ENCODE peak calls at places on chromosome 5, in ten cellular contexts. O, J, I, B, P, F, D, S, H and T are unnamed samples.

GRCh38 chr5:168829922-168830417 is 250.8 kb upstream of the PANK3 start:
- DNase-seq in F (no peak), B (no peak), D (no peak), P (no peak), H (no peak), J (no peak), I (no peak), O (no peak), S (no peak), T (no peak)

GRCh38 chr5:79974896-79975295 is 16.2 kb downstream of the MTX3 start:
- DNase-seq in O (no peak), P (no peak), J (peak; percentile 20), D (no peak), H (no peak), F (no peak), I (no peak), S (no peak), B (no peak), T (no peak)

GRCh38 chr5:138503487-138504270 is 38.4 kb downstream of the EGR1 start:
- DNase-seq in B (peak; percentile 17), I (peak; percentile 76), J (peak; percentile 81), O (no peak), H (peak; percentile 76), F (peak; percentile 73), P (no peak), S (no peak), D (peak; percentile 69), T (peak; percentile 55)

GRCh38 chr5:64977779-64978178 is 209.0 kb downstream of the CWC27 start:
- DNase-seq in D (no peak), H (peak; percentile 92), I (no peak), F (no peak), O (no peak), P (no peak), S (no peak), J (no peak), B (no peak), T (no peak)

GRCh38 chr5:87850843-87851242 is 417.8 kb downstream of the TMEM161B start:
- DNase-seq in J (no peak), B (no peak), H (no peak), I (peak; percentile 97), P (no peak), O (no peak), D (no peak), S (no peak), F (no peak), T (peak; percentile 90)

GRCh38 chr5:34905564-34905963 is 9.7 kb downstream of the RAD1 start:
- DNase-seq in P (no peak), S (no peak), H (no peak), I (peak; percentile 10), O (no peak), D (no peak), J (peak; percentile 3), B (no peak), F (no peak), T (no peak)

GRCh38 chr5:23450187-23450586 is 57.2 kb upstream of the PRDM9 start:
- DNase-seq in O (no peak), D (no peak), I (no peak), B (no peak), H (no peak), J (no peak), P (no peak), F (no peak), S (no peak), T (no peak)

GRCh38 chr5:149745-150450 is 41.4 kb upstream of the LRRC14B start:
- DNase-seq in I (peak; percentile 32), F (no peak), P (no peak), B (no peak), J (no peak), S (no peak), D (no peak), O (no peak), H (no peak), T (peak; percentile 25)

GRCh38 chr5:178350361-178351220 is 118.0 kb upstream of the PHYKPL start:
- DNase-seq in S (no peak), P (no peak), I (no peak), D (no peak), H (peak; percentile 62), O (peak; percentile 40), J (no peak), B (no peak), F (no peak), T (no peak)

GRCh38 chr5:95771892-95772291 is 40.8 kb downstream of the RHOBTB3 start:
- DNase-seq in D (no peak), F (no peak), O (no peak), S (no peak), P (no peak), I (no peak), H (no peak), J (no peak), B (no peak), T (no peak)

GRCh38 chr5:150734579-150735384 is 24.0 kb downstream of the DCTN4 start:
- DNase-seq in B (no peak), I (peak; percentile 22), F (peak; percentile 46), S (no peak), O (peak; percentile 86), H (peak; percentile 97), D (no peak), P (no peak), J (no peak), T (no peak)

GRCh38 chr5:54275361-54275760 is 35.0 kb downstream of the ARL15 start:
- DNase-seq in D (no peak), I (no peak), O (no peak), P (no peak), F (no peak), J (no peak), H (no peak), B (no peak), S (no peak), T (no peak)